ENCODE peak calls at places on chromosomes 4 and X, in nine cellular contexts. One of them, this sample, is unnamed.

GRCh38 chrX:153411255-153411987 is at the start of gene ZFP92:
- DNase-seq in Calu3: no peak
- DNase-seq in glutamatergic neuron: no peak
- DNase-seq in CD8-positive, alpha-beta T cell: peak
- DNase-seq in uterus: no peak
- DNase-seq in RWPE1: no peak
- DNase-seq in WTC11: no peak
- DNase-seq in astrocyte of the spinal cord: no peak
- DNase-seq in mesothelial cell of epicardium: no peak
- DNase-seq in this sample: peak

GRCh38 chr4:26194764-26195163 is 126.0 kb upstream of the RBPJ start:
- DNase-seq in CD8-positive, alpha-beta T cell: no peak
- DNase-seq in mesothelial cell of epicardium: no peak
- DNase-seq in glutamatergic neuron: no peak
- DNase-seq in uterus: no peak
- DNase-seq in Calu3: no peak
- DNase-seq in RWPE1: no peak
- DNase-seq in astrocyte of the spinal cord: no peak
- DNase-seq in WTC11: no peak
- DNase-seq in this sample: no peak

GRCh38 chr4:16218950-16219349 is 7.3 kb downstream of the TAPT1 start:
- DNase-seq in RWPE1: no peak
- DNase-seq in uterus: no peak
- DNase-seq in astrocyte of the spinal cord: no peak
- DNase-seq in CD8-positive, alpha-beta T cell: no peak
- DNase-seq in WTC11: no peak
- DNase-seq in glutamatergic neuron: no peak
- DNase-seq in mesothelial cell of epicardium: no peak
- DNase-seq in Calu3: no peak
- DNase-seq in this sample: no peak

GRCh38 chrX:65545456-65545855 is 10.9 kb upstream of the LAS1L start:
- DNase-seq in glutamatergic neuron: no peak
- DNase-seq in astrocyte of the spinal cord: no peak
- DNase-seq in RWPE1: no peak
- DNase-seq in uterus: no peak
- DNase-seq in Calu3: no peak
- DNase-seq in WTC11: no peak
- DNase-seq in CD8-positive, alpha-beta T cell: no peak
- DNase-seq in mesothelial cell of epicardium: no peak
- DNase-seq in this sample: no peak

GRCh38 chr4:162352580-162353107 is 188.8 kb upstream of the FSTL5 start:
- DNase-seq in uterus: no peak
- DNase-seq in Calu3: no peak
- DNase-seq in glutamatergic neuron: no peak
- DNase-seq in RWPE1: no peak
- DNase-seq in mesothelial cell of epicardium: no peak
- DNase-seq in astrocyte of the spinal cord: no peak
- DNase-seq in CD8-positive, alpha-beta T cell: no peak
- DNase-seq in WTC11: no peak
- DNase-seq in this sample: no peak

GRCh38 chr4:33390977-33391376 is 2670.8 kb downstream of the PCDH7 start:
- DNase-seq in uterus: no peak
- DNase-seq in mesothelial cell of epicardium: no peak
- DNase-seq in CD8-positive, alpha-beta T cell: no peak
- DNase-seq in Calu3: no peak
- DNase-seq in astrocyte of the spinal cord: no peak
- DNase-seq in WTC11: no peak
- DNase-seq in RWPE1: no peak
- DNase-seq in glutamatergic neuron: no peak
- DNase-seq in this sample: no peak

GRCh38 chr4:152079543-152080293 is 318.9 kb upstream of the GATB start:
- DNase-seq in uterus: no peak
- DNase-seq in RWPE1: no peak
- DNase-seq in mesothelial cell of epicardium: no peak
- DNase-seq in CD8-positive, alpha-beta T cell: peak
- DNase-seq in Calu3: no peak
- DNase-seq in astrocyte of the spinal cord: no peak
- DNase-seq in WTC11: no peak
- DNase-seq in glutamatergic neuron: no peak
- DNase-seq in this sample: no peak

GRCh38 chr4:38691251-38692008 is 27.4 kb downstream of the KLF3 start:
- DNase-seq in RWPE1: no peak
- DNase-seq in WTC11: no peak
- DNase-seq in mesothelial cell of epicardium: no peak
- DNase-seq in glutamatergic neuron: no peak
- DNase-seq in astrocyte of the spinal cord: no peak
- DNase-seq in uterus: peak
- DNase-seq in CD8-positive, alpha-beta T cell: no peak
- DNase-seq in Calu3: no peak
- DNase-seq in this sample: no peak

GRCh38 chr4:7880681-7881080 is 59.0 kb downstream of the AFAP1 start:
- DNase-seq in uterus: no peak
- DNase-seq in glutamatergic neuron: no peak
- DNase-seq in RWPE1: no peak
- DNase-seq in CD8-positive, alpha-beta T cell: no peak
- DNase-seq in astrocyte of the spinal cord: no peak
- DNase-seq in mesothelial cell of epicardium: no peak
- DNase-seq in WTC11: no peak
- DNase-seq in Calu3: no peak
- DNase-seq in this sample: no peak

GRCh38 chr4:63717384-63717783 is 691.9 kb downstream of the TECRL start:
- DNase-seq in WTC11: no peak
- DNase-seq in RWPE1: peak
- DNase-seq in uterus: no peak
- DNase-seq in Calu3: peak
- DNase-seq in mesothelial cell of epicardium: no peak
- DNase-seq in glutamatergic neuron: no peak
- DNase-seq in astrocyte of the spinal cord: peak
- DNase-seq in CD8-positive, alpha-beta T cell: no peak
- DNase-seq in this sample: no peak

GRCh38 chr4:93710847-93711430 is 117.6 kb upstream of the ATOH1 start:
- DNase-seq in uterus: no peak
- DNase-seq in glutamatergic neuron: no peak
- DNase-seq in mesothelial cell of epicardium: no peak
- DNase-seq in RWPE1: no peak
- DNase-seq in astrocyte of the spinal cord: no peak
- DNase-seq in Calu3: no peak
- DNase-seq in WTC11: no peak
- DNase-seq in CD8-positive, alpha-beta T cell: no peak
- DNase-seq in this sample: no peak

GRCh38 chr4:84878090-84878489 is 88.4 kb downstream of the WDFY3 start:
- DNase-seq in WTC11: no peak
- DNase-seq in glutamatergic neuron: no peak
- DNase-seq in astrocyte of the spinal cord: peak
- DNase-seq in RWPE1: peak
- DNase-seq in mesothelial cell of epicardium: no peak
- DNase-seq in CD8-positive, alpha-beta T cell: no peak
- DNase-seq in Calu3: no peak
- DNase-seq in uterus: no peak
- DNase-seq in this sample: no peak

GRCh38 chr4:86892639-86892965 is 380 bp upstream of the C4orf36 start:
- DNase-seq in Calu3: no peak
- DNase-seq in CD8-positive, alpha-beta T cell: no peak
- DNase-seq in RWPE1: no peak
- DNase-seq in WTC11: no peak
- DNase-seq in glutamatergic neuron: no peak
- DNase-seq in mesothelial cell of epicardium: no peak
- DNase-seq in uterus: no peak
- DNase-seq in astrocyte of the spinal cord: no peak
- DNase-seq in this sample: no peak

GRCh38 chr4:86894465-86894864 is 2.2 kb upstream of the C4orf36 start:
- DNase-seq in Calu3: no peak
- DNase-seq in CD8-positive, alpha-beta T cell: no peak
- DNase-seq in uterus: no peak
- DNase-seq in glutamatergic neuron: no peak
- DNase-seq in mesothelial cell of epicardium: no peak
- DNase-seq in WTC11: no peak
- DNase-seq in astrocyte of the spinal cord: no peak
- DNase-seq in RWPE1: no peak
- DNase-seq in this sample: no peak

GRCh38 chr4:86893136-86893535 is 914 bp upstream of the C4orf36 start:
- DNase-seq in uterus: no peak
- DNase-seq in Calu3: no peak
- DNase-seq in glutamatergic neuron: no peak
- DNase-seq in astrocyte of the spinal cord: no peak
- DNase-seq in RWPE1: no peak
- DNase-seq in CD8-positive, alpha-beta T cell: no peak
- DNase-seq in WTC11: no peak
- DNase-seq in mesothelial cell of epicardium: no peak
- DNase-seq in this sample: no peak

GRCh38 chr4:86895692-86896488 is 3.7 kb upstream of the C4orf36 start:
- DNase-seq in CD8-positive, alpha-beta T cell: no peak
- DNase-seq in WTC11: no peak
- DNase-seq in Calu3: peak
- DNase-seq in mesothelial cell of epicardium: no peak
- DNase-seq in RWPE1: peak
- DNase-seq in uterus: no peak
- DNase-seq in glutamatergic neuron: no peak
- DNase-seq in astrocyte of the spinal cord: peak
- DNase-seq in this sample: no peak

GRCh38 chr4:86891785-86892638 is at the start of gene C4orf36:
- DNase-seq in mesothelial cell of epicardium: peak
- DNase-seq in astrocyte of the spinal cord: peak
- DNase-seq in RWPE1: peak
- DNase-seq in glutamatergic neuron: peak
- DNase-seq in CD8-positive, alpha-beta T cell: no peak
- DNase-seq in Calu3: peak
- DNase-seq in WTC11: peak
- DNase-seq in uterus: peak
- DNase-seq in this sample: peak
- TF ChIP-seq CTCF in mesothelial cell of epicardium: no peak
- TF ChIP-seq CTCF in astrocyte of the spinal cord: no peak
- TF ChIP-seq CTCF in RWPE1: peak
- TF ChIP-seq CTCF in glutamatergic neuron: no peak
- TF ChIP-seq CTCF in CD8-positive, alpha-beta T cell: no peak
- TF ChIP-seq CTCF in Calu3: no peak
- TF ChIP-seq CTCF in WTC11: no peak
- TF ChIP-seq CTCF in uterus: no peak
- TF ChIP-seq CTCF in this sample: no peak

DNA sequence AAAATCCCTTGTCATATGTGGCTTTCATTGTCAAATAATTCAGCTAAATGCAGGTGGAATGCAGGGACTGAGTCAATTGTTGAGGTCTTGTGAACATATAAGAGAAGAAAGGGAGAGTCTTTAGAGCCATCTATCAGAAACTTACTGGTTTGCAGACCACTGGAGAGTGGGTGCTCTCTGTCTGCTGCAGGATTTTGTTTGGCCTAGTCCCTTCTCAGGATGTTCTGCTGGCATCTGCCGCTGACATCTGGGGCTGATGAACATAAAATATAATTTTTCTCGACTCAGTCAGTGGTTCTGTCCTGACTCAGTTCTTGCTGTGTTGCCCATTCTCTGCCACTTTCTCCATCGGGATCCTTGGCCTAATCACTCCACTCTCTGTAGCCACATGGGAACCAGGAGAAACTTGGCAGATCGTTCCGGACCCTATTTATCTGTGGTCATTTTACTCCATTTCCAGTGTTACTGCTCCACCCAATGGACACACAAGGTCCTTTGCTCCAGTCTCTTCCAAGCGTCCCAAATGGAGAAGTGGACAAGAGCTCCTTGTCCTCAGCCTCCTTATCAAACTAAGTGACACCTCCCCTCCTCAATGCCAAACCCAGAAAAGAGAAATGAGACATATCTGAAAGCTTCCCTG is 436.2 kb downstream of the FAT4 start:
- DNase-seq in WTC11: no peak
- DNase-seq in CD8-positive, alpha-beta T cell: no peak
- DNase-seq in mesothelial cell of epicardium: no peak
- DNase-seq in uterus: peak
- DNase-seq in Calu3: peak
- DNase-seq in RWPE1: no peak
- DNase-seq in astrocyte of the spinal cord: peak
- DNase-seq in glutamatergic neuron: no peak
- DNase-seq in this sample: no peak
- TF ChIP-seq CTCF in WTC11: peak
- TF ChIP-seq CTCF in CD8-positive, alpha-beta T cell: no peak
- TF ChIP-seq CTCF in mesothelial cell of epicardium: no peak
- TF ChIP-seq CTCF in uterus: peak
- TF ChIP-seq CTCF in Calu3: peak
- TF ChIP-seq CTCF in RWPE1: no peak
- TF ChIP-seq CTCF in astrocyte of the spinal cord: peak
- TF ChIP-seq CTCF in glutamatergic neuron: no peak
- TF ChIP-seq CTCF in this sample: no peak

DNA sequence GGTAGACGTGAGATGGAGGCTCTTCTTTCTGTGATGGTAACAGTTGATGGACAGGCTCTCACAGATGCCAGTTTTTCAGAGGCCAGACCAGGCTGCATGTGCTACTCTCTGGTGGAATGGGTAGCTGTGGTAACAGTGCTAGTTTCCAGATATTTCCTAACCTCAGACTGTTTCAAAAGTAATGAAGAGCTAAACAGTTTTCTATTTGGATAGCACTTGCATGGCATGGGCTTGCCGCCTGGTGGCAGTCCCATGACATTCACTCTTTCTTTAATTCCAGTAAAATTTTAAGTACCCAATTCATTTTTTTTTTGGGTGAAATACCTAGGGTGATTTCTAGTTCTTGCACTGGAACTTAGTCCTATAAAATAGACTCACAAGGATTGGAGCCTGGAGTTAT is 220.2 kb upstream of the MAD2L1 start:
- DNase-seq in uterus: no peak
- DNase-seq in glutamatergic neuron: no peak
- DNase-seq in astrocyte of the spinal cord: no peak
- DNase-seq in mesothelial cell of epicardium: no peak
- DNase-seq in CD8-positive, alpha-beta T cell: no peak
- DNase-seq in Calu3: no peak
- DNase-seq in WTC11: peak
- DNase-seq in RWPE1: no peak
- DNase-seq in this sample: no peak
- TF ChIP-seq CTCF in uterus: no peak
- TF ChIP-seq CTCF in glutamatergic neuron: peak
- TF ChIP-seq CTCF in astrocyte of the spinal cord: no peak
- TF ChIP-seq CTCF in mesothelial cell of epicardium: peak
- TF ChIP-seq CTCF in CD8-positive, alpha-beta T cell: no peak
- TF ChIP-seq CTCF in Calu3: no peak
- TF ChIP-seq CTCF in WTC11: peak
- TF ChIP-seq CTCF in RWPE1: no peak
- TF ChIP-seq CTCF in this sample: no peak

GRCh38 chr4:44928785-44929184 is 202.4 kb upstream of the GNPDA2 start:
- DNase-seq in uterus: no peak
- DNase-seq in RWPE1: no peak
- DNase-seq in glutamatergic neuron: no peak
- DNase-seq in astrocyte of the spinal cord: no peak
- DNase-seq in WTC11: no peak
- DNase-seq in CD8-positive, alpha-beta T cell: no peak
- DNase-seq in Calu3: no peak
- DNase-seq in mesothelial cell of epicardium: no peak
- DNase-seq in this sample: no peak

GRCh38 chr4:44928062-44928380 is 201.7 kb upstream of the GNPDA2 start:
- DNase-seq in WTC11: no peak
- DNase-seq in astrocyte of the spinal cord: no peak
- DNase-seq in uterus: no peak
- DNase-seq in mesothelial cell of epicardium: no peak
- DNase-seq in glutamatergic neuron: no peak
- DNase-seq in CD8-positive, alpha-beta T cell: no peak
- DNase-seq in Calu3: no peak
- DNase-seq in RWPE1: no peak
- DNase-seq in this sample: no peak

GRCh38 chr4:44931720-44932119 is 205.4 kb upstream of the GNPDA2 start:
- DNase-seq in astrocyte of the spinal cord: no peak
- DNase-seq in glutamatergic neuron: no peak
- DNase-seq in RWPE1: no peak
- DNase-seq in uterus: no peak
- DNase-seq in CD8-positive, alpha-beta T cell: no peak
- DNase-seq in WTC11: no peak
- DNase-seq in Calu3: no peak
- DNase-seq in mesothelial cell of epicardium: no peak
- DNase-seq in this sample: no peak

GRCh38 chr4:44927361-44928061 is 201.2 kb upstream of the GNPDA2 start:
- DNase-seq in Calu3: peak
- DNase-seq in RWPE1: peak
- DNase-seq in CD8-positive, alpha-beta T cell: no peak
- DNase-seq in mesothelial cell of epicardium: no peak
- DNase-seq in WTC11: no peak
- DNase-seq in astrocyte of the spinal cord: peak
- DNase-seq in glutamatergic neuron: no peak
- DNase-seq in uterus: no peak
- DNase-seq in this sample: no peak
- TF ChIP-seq CTCF in Calu3: peak
- TF ChIP-seq CTCF in RWPE1: peak
- TF ChIP-seq CTCF in CD8-positive, alpha-beta T cell: no peak
- TF ChIP-seq CTCF in mesothelial cell of epicardium: peak
- TF ChIP-seq CTCF in WTC11: no peak
- TF ChIP-seq CTCF in astrocyte of the spinal cord: peak
- TF ChIP-seq CTCF in glutamatergic neuron: peak
- TF ChIP-seq CTCF in uterus: no peak
- TF ChIP-seq CTCF in this sample: no peak

This sample was measured in activated B cell treated with CpG ODN at 0.5 μM for 24 hours.